ENCODE peak calls at places on chromosomes 2 and 18, in ten cellular contexts. One of them, this sample, is unnamed.

GRCh38 chr2:144370937-144371584 is 148.9 kb downstream of the ZEB2 start:
- DNase-seq in uterus: no peak
- DNase-seq in fibroblast of pulmonary artery: peak
- DNase-seq in pulmonary artery endothelial cell: no peak
- DNase-seq in nucleus accumbens: no peak
- DNase-seq in M059J: peak
- DNase-seq in activated CD4-positive, alpha-beta T cell treated with anti-CD3 and anti-CD28 coated beads for 24 hours: no peak
- DNase-seq in Daoy: no peak
- DNase-seq in GM03348: no peak
- DNase-seq in thyroid gland: no peak
- DNase-seq in this sample: no peak

GRCh38 chr18:25349131-25349925 is 2.6 kb downstream of the ZNF521 start:
- DNase-seq in uterus: peak
- DNase-seq in thyroid gland: peak
- DNase-seq in nucleus accumbens: peak
- DNase-seq in Daoy: peak
- DNase-seq in M059J: peak
- DNase-seq in activated CD4-positive, alpha-beta T cell treated with anti-CD3 and anti-CD28 coated beads for 24 hours: no peak
- DNase-seq in pulmonary artery endothelial cell: no peak
- DNase-seq in GM03348: peak
- DNase-seq in fibroblast of pulmonary artery: peak
- DNase-seq in this sample: peak

GRCh38 chr2:75922191-75922590 is 211.5 kb upstream of the GCFC2 start:
- DNase-seq in fibroblast of pulmonary artery: no peak
- DNase-seq in activated CD4-positive, alpha-beta T cell treated with anti-CD3 and anti-CD28 coated beads for 24 hours: no peak
- DNase-seq in thyroid gland: no peak
- DNase-seq in nucleus accumbens: no peak
- DNase-seq in GM03348: no peak
- DNase-seq in uterus: no peak
- DNase-seq in Daoy: no peak
- DNase-seq in pulmonary artery endothelial cell: no peak
- DNase-seq in M059J: no peak
- DNase-seq in this sample: no peak

GRCh38 chr2:136243638-136244557 is 125.9 kb upstream of the CXCR4 start:
- DNase-seq in activated CD4-positive, alpha-beta T cell treated with anti-CD3 and anti-CD28 coated beads for 24 hours: no peak
- DNase-seq in GM03348: no peak
- DNase-seq in thyroid gland: no peak
- DNase-seq in M059J: no peak
- DNase-seq in nucleus accumbens: no peak
- DNase-seq in fibroblast of pulmonary artery: no peak
- DNase-seq in Daoy: no peak
- DNase-seq in pulmonary artery endothelial cell: no peak
- DNase-seq in uterus: no peak
- DNase-seq in this sample: no peak

GRCh38 chr2:174145827-174146226 is 102.5 kb downstream of the OLA1 start:
- DNase-seq in GM03348: peak
- DNase-seq in uterus: no peak
- DNase-seq in Daoy: peak
- DNase-seq in nucleus accumbens: no peak
- DNase-seq in pulmonary artery endothelial cell: no peak
- DNase-seq in fibroblast of pulmonary artery: peak
- DNase-seq in thyroid gland: no peak
- DNase-seq in M059J: no peak
- DNase-seq in activated CD4-positive, alpha-beta T cell treated with anti-CD3 and anti-CD28 coated beads for 24 hours: no peak
- DNase-seq in this sample: no peak

GRCh38 chr2:30225131-30225762 is 6.1 kb upstream of the LBH start:
- DNase-seq in fibroblast of pulmonary artery: peak
- DNase-seq in pulmonary artery endothelial cell: peak
- DNase-seq in thyroid gland: peak
- DNase-seq in activated CD4-positive, alpha-beta T cell treated with anti-CD3 and anti-CD28 coated beads for 24 hours: no peak
- DNase-seq in GM03348: peak
- DNase-seq in uterus: peak
- DNase-seq in Daoy: peak
- DNase-seq in nucleus accumbens: no peak
- DNase-seq in M059J: peak
- DNase-seq in this sample: peak

GRCh38 chr18:8990276-8991031 is 112.0 kb upstream of the NDUFV2 start:
- DNase-seq in thyroid gland: no peak
- DNase-seq in uterus: no peak
- DNase-seq in nucleus accumbens: no peak
- DNase-seq in GM03348: peak
- DNase-seq in pulmonary artery endothelial cell: no peak
- DNase-seq in M059J: peak
- DNase-seq in fibroblast of pulmonary artery: no peak
- DNase-seq in activated CD4-positive, alpha-beta T cell treated with anti-CD3 and anti-CD28 coated beads for 24 hours: no peak
- DNase-seq in Daoy: no peak
- DNase-seq in this sample: peak

GRCh38 chr2:240465765-240466578 is 30.5 kb downstream of the GPC1 start:
- DNase-seq in thyroid gland: peak
- DNase-seq in Daoy: peak
- DNase-seq in fibroblast of pulmonary artery: no peak
- DNase-seq in uterus: peak
- DNase-seq in pulmonary artery endothelial cell: no peak
- DNase-seq in M059J: no peak
- DNase-seq in nucleus accumbens: no peak
- DNase-seq in activated CD4-positive, alpha-beta T cell treated with anti-CD3 and anti-CD28 coated beads for 24 hours: no peak
- DNase-seq in GM03348: no peak
- DNase-seq in this sample: peak

GRCh38 chr2:203649176-203649814 is 57.1 kb upstream of the CD28 start:
- DNase-seq in pulmonary artery endothelial cell: no peak
- DNase-seq in Daoy: no peak
- DNase-seq in GM03348: no peak
- DNase-seq in thyroid gland: no peak
- DNase-seq in fibroblast of pulmonary artery: no peak
- DNase-seq in nucleus accumbens: no peak
- DNase-seq in M059J: no peak
- DNase-seq in uterus: no peak
- DNase-seq in activated CD4-positive, alpha-beta T cell treated with anti-CD3 and anti-CD28 coated beads for 24 hours: no peak
- DNase-seq in this sample: no peak

GRCh38 chr2:219500135-219500534 is 1.4 kb downstream of the GMPPA start:
- DNase-seq in pulmonary artery endothelial cell: no peak
- DNase-seq in nucleus accumbens: no peak
- DNase-seq in Daoy: no peak
- DNase-seq in M059J: peak
- DNase-seq in uterus: no peak
- DNase-seq in GM03348: no peak
- DNase-seq in thyroid gland: no peak
- DNase-seq in activated CD4-positive, alpha-beta T cell treated with anti-CD3 and anti-CD28 coated beads for 24 hours: no peak
- DNase-seq in fibroblast of pulmonary artery: no peak
- DNase-seq in this sample: no peak

GRCh38 chr18:59233017-59233410 is 13.1 kb downstream of the GRP start:
- DNase-seq in M059J: peak
- DNase-seq in pulmonary artery endothelial cell: no peak
- DNase-seq in activated CD4-positive, alpha-beta T cell treated with anti-CD3 and anti-CD28 coated beads for 24 hours: no peak
- DNase-seq in thyroid gland: no peak
- DNase-seq in GM03348: peak
- DNase-seq in Daoy: peak
- DNase-seq in nucleus accumbens: no peak
- DNase-seq in fibroblast of pulmonary artery: peak
- DNase-seq in uterus: no peak
- DNase-seq in this sample: no peak

GRCh38 chr2:65057391-65058052 is 1.3 kb downstream of the CEP68 start:
- DNase-seq in thyroid gland: no peak
- DNase-seq in uterus: no peak
- DNase-seq in Daoy: peak
- DNase-seq in pulmonary artery endothelial cell: peak
- DNase-seq in GM03348: no peak
- DNase-seq in fibroblast of pulmonary artery: peak
- DNase-seq in nucleus accumbens: no peak
- DNase-seq in M059J: peak
- DNase-seq in activated CD4-positive, alpha-beta T cell treated with anti-CD3 and anti-CD28 coated beads for 24 hours: no peak
- DNase-seq in this sample: peak

GRCh38 chr2:19358242-19359020 is at the start of gene OSR1:
- DNase-seq in uterus: peak
- DNase-seq in GM03348: peak
- DNase-seq in activated CD4-positive, alpha-beta T cell treated with anti-CD3 and anti-CD28 coated beads for 24 hours: no peak
- DNase-seq in fibroblast of pulmonary artery: peak
- DNase-seq in pulmonary artery endothelial cell: no peak
- DNase-seq in M059J: peak
- DNase-seq in Daoy: peak
- DNase-seq in nucleus accumbens: no peak
- DNase-seq in thyroid gland: peak
- DNase-seq in this sample: peak

GRCh38 chr2:225735844-225736243 is 336.3 kb downstream of the NYAP2 start:
- DNase-seq in nucleus accumbens: no peak
- DNase-seq in GM03348: peak
- DNase-seq in pulmonary artery endothelial cell: peak
- DNase-seq in M059J: peak
- DNase-seq in uterus: peak
- DNase-seq in fibroblast of pulmonary artery: peak
- DNase-seq in Daoy: peak
- DNase-seq in thyroid gland: no peak
- DNase-seq in activated CD4-positive, alpha-beta T cell treated with anti-CD3 and anti-CD28 coated beads for 24 hours: no peak
- DNase-seq in this sample: peak

GRCh38 chr2:196959750-196960392 is 33.4 kb upstream of the PGAP1 start:
- DNase-seq in activated CD4-positive, alpha-beta T cell treated with anti-CD3 and anti-CD28 coated beads for 24 hours: no peak
- DNase-seq in thyroid gland: no peak
- DNase-seq in uterus: no peak
- DNase-seq in M059J: no peak
- DNase-seq in Daoy: no peak
- DNase-seq in GM03348: peak
- DNase-seq in fibroblast of pulmonary artery: peak
- DNase-seq in pulmonary artery endothelial cell: no peak
- DNase-seq in nucleus accumbens: no peak
- DNase-seq in this sample: peak

GRCh38 chr2:127906206-127906926 is 20.6 kb upstream of the AMMECR1L start:
- DNase-seq in fibroblast of pulmonary artery: no peak
- DNase-seq in GM03348: no peak
- DNase-seq in thyroid gland: no peak
- DNase-seq in uterus: no peak
- DNase-seq in pulmonary artery endothelial cell: no peak
- DNase-seq in activated CD4-positive, alpha-beta T cell treated with anti-CD3 and anti-CD28 coated beads for 24 hours: no peak
- DNase-seq in M059J: no peak
- DNase-seq in Daoy: peak
- DNase-seq in nucleus accumbens: peak
- DNase-seq in this sample: no peak

GRCh38 chr2:217023611-217024010 is 163.7 kb upstream of the TNP1 start:
- DNase-seq in Daoy: no peak
- DNase-seq in nucleus accumbens: no peak
- DNase-seq in GM03348: no peak
- DNase-seq in pulmonary artery endothelial cell: no peak
- DNase-seq in activated CD4-positive, alpha-beta T cell treated with anti-CD3 and anti-CD28 coated beads for 24 hours: no peak
- DNase-seq in thyroid gland: no peak
- DNase-seq in uterus: no peak
- DNase-seq in M059J: no peak
- DNase-seq in fibroblast of pulmonary artery: no peak
- DNase-seq in this sample: no peak

GRCh38 chr18:79736230-79736629 is 56.6 kb downstream of the CTDP1 start:
- DNase-seq in M059J: no peak
- DNase-seq in fibroblast of pulmonary artery: no peak
- DNase-seq in thyroid gland: no peak
- DNase-seq in pulmonary artery endothelial cell: no peak
- DNase-seq in Daoy: no peak
- DNase-seq in GM03348: no peak
- DNase-seq in nucleus accumbens: no peak
- DNase-seq in activated CD4-positive, alpha-beta T cell treated with anti-CD3 and anti-CD28 coated beads for 24 hours: no peak
- DNase-seq in uterus: no peak
- DNase-seq in this sample: no peak

GRCh38 chr2:109719871-109720270 is 74.2 kb upstream of the RGPD5 start:
- DNase-seq in fibroblast of pulmonary artery: no peak
- DNase-seq in activated CD4-positive, alpha-beta T cell treated with anti-CD3 and anti-CD28 coated beads for 24 hours: no peak
- DNase-seq in GM03348: no peak
- DNase-seq in thyroid gland: no peak
- DNase-seq in pulmonary artery endothelial cell: no peak
- DNase-seq in nucleus accumbens: no peak
- DNase-seq in Daoy: no peak
- DNase-seq in uterus: no peak
- DNase-seq in M059J: no peak
- DNase-seq in this sample: no peak

GRCh38 chr2:20666364-20667150 is at the start of gene GDF7:
- DNase-seq in GM03348: peak
- DNase-seq in fibroblast of pulmonary artery: no peak
- DNase-seq in pulmonary artery endothelial cell: peak
- DNase-seq in activated CD4-positive, alpha-beta T cell treated with anti-CD3 and anti-CD28 coated beads for 24 hours: no peak
- DNase-seq in uterus: peak
- DNase-seq in nucleus accumbens: no peak
- DNase-seq in M059J: peak
- DNase-seq in thyroid gland: no peak
- DNase-seq in Daoy: peak
- DNase-seq in this sample: no peak

GRCh38 chr2:238916176-238916874 is 68.4 kb downstream of the TWIST2 start:
- DNase-seq in activated CD4-positive, alpha-beta T cell treated with anti-CD3 and anti-CD28 coated beads for 24 hours: no peak
- DNase-seq in GM03348: no peak
- DNase-seq in nucleus accumbens: no peak
- DNase-seq in Daoy: no peak
- DNase-seq in thyroid gland: no peak
- DNase-seq in fibroblast of pulmonary artery: no peak
- DNase-seq in pulmonary artery endothelial cell: no peak
- DNase-seq in uterus: peak
- DNase-seq in M059J: no peak
- DNase-seq in this sample: no peak

GRCh38 chr2:11681722-11682589 is 12.0 kb upstream of the NTSR2 start:
- DNase-seq in pulmonary artery endothelial cell: no peak
- DNase-seq in Daoy: peak
- DNase-seq in activated CD4-positive, alpha-beta T cell treated with anti-CD3 and anti-CD28 coated beads for 24 hours: peak
- DNase-seq in thyroid gland: peak
- DNase-seq in M059J: peak
- DNase-seq in uterus: no peak
- DNase-seq in fibroblast of pulmonary artery: no peak
- DNase-seq in nucleus accumbens: peak
- DNase-seq in GM03348: peak
- DNase-seq in this sample: peak

GRCh38 chr2:96240341-96241038 is 25.3 kb downstream of the TMEM127 start:
- DNase-seq in thyroid gland: no peak
- DNase-seq in uterus: no peak
- DNase-seq in pulmonary artery endothelial cell: no peak
- DNase-seq in activated CD4-positive, alpha-beta T cell treated with anti-CD3 and anti-CD28 coated beads for 24 hours: no peak
- DNase-seq in M059J: no peak
- DNase-seq in fibroblast of pulmonary artery: no peak
- DNase-seq in nucleus accumbens: no peak
- DNase-seq in Daoy: no peak
- DNase-seq in GM03348: no peak
- DNase-seq in this sample: no peak